ENCODE peak calls at places on chromosomes 12 and 14, in five cellular contexts. B is GM12878, K is GM12891, M is H1, V is HepG2. H is an unnamed sample.

GRCh38 chr12:54060174-54060974 is 6.7 kb downstream of the HOXC4 start:
- DNase-seq in V (no peak), B (no peak), M (no peak), K (no peak), H (no peak)

GRCh38 chr12:116892318-116892717 is 11.1 kb upstream of the HRK start:
- DNase-seq in M (no peak), K (no peak), V (no peak), B (no peak), H (no peak)

GRCh38 chr14:39459795-39460478 is 27.7 kb upstream of the FBXO33 start:
- DNase-seq in V (no peak), B (no peak), M (no peak), K (no peak), H (no peak)

GRCh38 chr14:98953544-98954346 is 318.3 kb downstream of the BCL11B start:
- DNase-seq in B (no peak), K (no peak), M (no peak), V (no peak), H (no peak)

GRCh38 chr14:87409401-87409800 is 583.6 kb downstream of the GALC start:
- DNase-seq in M (no peak), V (no peak), B (no peak), K (no peak), H (no peak)

GRCh38 chr12:115223322-115223721 is 539.3 kb upstream of the TBX3 start:
- DNase-seq in K (no peak), B (no peak), M (no peak), V (peak; percentile 14), H (no peak)

GRCh38 chr14:92513204-92513965 is at the start of gene RIN3:
- DNase-seq in K (peak; percentile 64), B (no peak), M (no peak), V (peak; percentile 38), H (peak; percentile 63)

GRCh38 chr12:14284189-14284722 is 81.2 kb upstream of the ATF7IP start:
- DNase-seq in M (no peak), K (no peak), B (peak; percentile 40), V (no peak), H (no peak)

GRCh38 chr14:72892879-72893635 is 844 bp downstream of the DPF3 start:
- DNase-seq in V (no peak), K (peak; percentile 35), M (no peak), B (no peak), H (no peak)

GRCh38 chr12:76080729-76081415 is 3.6 kb downstream of the NAP1L1 start:
- DNase-seq in M (no peak), V (peak; percentile 4), B (no peak), K (no peak), H (no peak)

GRCh38 chr12:26845057-26845666 is 12.2 kb upstream of the ITPR2 start:
- DNase-seq in B (no peak), V (peak; percentile 51), M (no peak), K (no peak), H (no peak)

GRCh38 chr12:69966839-69967238 is 141.8 kb downstream of the MYRFL start:
- DNase-seq in V (no peak), B (no peak), K (no peak), M (no peak), H (no peak)

GRCh38 chr14:98858158-98858557 is 413.8 kb downstream of the BCL11B start:
- DNase-seq in V (no peak), K (no peak), M (no peak), B (no peak), H (no peak)

GRCh38 chr12:24896171-24896570 is 52.7 kb downstream of the BCAT1 start:
- DNase-seq in B (no peak), M (no peak), K (no peak), V (no peak), H (no peak)

GRCh38 chr12:72774023-72774422 is 501.9 kb downstream of the TRHDE start:
- DNase-seq in M (no peak), B (no peak), K (no peak), V (no peak), H (no peak)
- TF ChIP-seq TAF1 in M (no peak), B (no peak), K (no peak), V (no peak), H (no peak)

GRCh38 chr14:37197421-37198272 is at the start of gene MIPOL1:
- DNase-seq in M (peak; percentile 25), B (no peak), K (no peak), V (peak; percentile 79), H (no peak)
- TF ChIP-seq POLR2A in M (peak; percentile 79), B (no peak), K (no peak), V (peak; percentile 92), H (no peak)

DNA sequence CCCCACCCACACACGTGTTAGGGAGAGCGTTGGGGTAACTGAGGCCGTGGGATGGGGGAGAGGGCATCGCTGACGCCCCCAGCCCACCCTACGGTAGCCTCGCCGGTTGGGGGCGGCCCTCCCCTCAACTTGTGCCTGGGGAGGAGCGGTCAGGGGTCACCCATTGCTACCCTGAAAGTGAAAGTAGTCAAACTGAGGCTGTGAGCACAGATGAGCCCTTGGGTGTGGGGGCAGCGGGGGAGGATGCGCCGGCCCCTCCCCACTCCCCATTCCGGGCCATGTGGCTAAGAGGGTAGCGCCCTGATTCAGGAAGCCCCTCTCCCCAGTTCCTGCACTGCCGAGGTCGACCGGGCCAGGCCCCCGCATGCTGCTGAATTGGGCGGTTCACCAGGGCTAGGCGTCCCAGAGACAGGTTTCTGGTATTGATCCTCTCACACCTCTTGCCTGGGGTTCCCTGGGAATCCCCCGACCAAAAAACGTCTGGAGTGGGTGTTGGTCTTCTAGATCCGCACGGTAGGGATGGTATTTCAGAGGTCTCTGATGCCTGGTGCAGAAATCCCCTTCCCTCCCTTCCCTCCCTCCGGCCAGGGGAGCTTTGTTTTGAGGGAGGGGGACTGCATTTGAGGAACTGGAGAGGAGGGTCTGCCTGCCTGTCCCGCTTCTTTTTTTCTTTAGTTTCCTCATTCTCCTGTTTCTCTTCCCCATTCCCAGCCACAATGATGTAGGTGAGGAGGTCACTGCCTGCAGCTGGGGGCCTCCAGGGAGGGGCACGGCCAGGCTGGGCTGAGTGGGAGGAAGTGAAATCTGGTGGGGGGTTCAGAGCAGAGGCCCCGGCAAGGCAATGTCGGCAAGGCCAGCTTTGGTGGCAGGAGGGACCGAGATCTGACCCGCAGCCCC is 999 bp downstream of the SH2B3 start:
- DNase-seq in K (no peak), M (no peak), B (no peak), V (no peak), H (no peak)
- TF ChIP-seq POLR2AphosphoS5 in K (no peak), M (no peak), B (peak; percentile 43), V (no peak), H (no peak)

DNA sequence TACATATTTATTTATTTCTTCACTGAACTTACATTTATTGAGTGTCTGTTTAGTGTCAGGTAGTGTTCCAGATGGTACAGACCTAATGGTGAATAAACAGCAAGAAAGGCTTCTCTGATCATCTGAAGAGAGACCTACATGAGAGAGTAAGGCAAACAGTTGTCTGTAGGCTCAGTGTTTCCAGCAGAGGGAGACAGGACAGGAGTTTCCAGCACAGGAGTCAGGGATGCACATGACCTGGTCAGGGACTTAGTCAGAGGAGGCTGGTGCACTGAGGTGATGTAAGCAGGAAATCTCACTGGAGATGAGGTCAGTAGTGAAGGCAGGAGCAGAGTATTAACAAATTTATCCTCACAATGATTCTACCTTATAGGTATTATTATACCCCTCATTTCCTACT is 233.2 kb downstream of the MDGA2 start:
- DNase-seq in V (peak; percentile 35), B (no peak), M (peak; percentile 59), K (no peak), H (no peak)
- TF ChIP-seq TAF1 in V (no peak), B (no peak), M (no peak), K (no peak), H (no peak)

GRCh38 chr12:124301084-124301654 is 6.3 kb downstream of the RFLNA start:
- DNase-seq in K (no peak), B (no peak), V (no peak), M (no peak), H (no peak)
- TF ChIP-seq POLR2A in K (no peak), B (no peak), V (no peak), M (no peak), H (no peak)

GRCh38 chr12:53050426-53051057 is 677 bp downstream of the TNS2 start:
- DNase-seq in K (no peak), V (no peak), B (no peak), M (no peak), H (no peak)

GRCh38 chr12:53051881-53052412 is 2.1 kb downstream of the TNS2 start:
- DNase-seq in M (no peak), K (no peak), B (no peak), V (no peak), H (no peak)

GRCh38 chr12:53049582-53050318 is at the start of gene TNS2:
- DNase-seq in V (peak; percentile 72), B (no peak), M (no peak), K (peak; percentile 6), H (peak; percentile 1)

GRCh38 chr12:53052419-53053222 is 2.8 kb downstream of the TNS2 start:
- DNase-seq in K (no peak), B (no peak), V (no peak), M (no peak), H (no peak)

DNA sequence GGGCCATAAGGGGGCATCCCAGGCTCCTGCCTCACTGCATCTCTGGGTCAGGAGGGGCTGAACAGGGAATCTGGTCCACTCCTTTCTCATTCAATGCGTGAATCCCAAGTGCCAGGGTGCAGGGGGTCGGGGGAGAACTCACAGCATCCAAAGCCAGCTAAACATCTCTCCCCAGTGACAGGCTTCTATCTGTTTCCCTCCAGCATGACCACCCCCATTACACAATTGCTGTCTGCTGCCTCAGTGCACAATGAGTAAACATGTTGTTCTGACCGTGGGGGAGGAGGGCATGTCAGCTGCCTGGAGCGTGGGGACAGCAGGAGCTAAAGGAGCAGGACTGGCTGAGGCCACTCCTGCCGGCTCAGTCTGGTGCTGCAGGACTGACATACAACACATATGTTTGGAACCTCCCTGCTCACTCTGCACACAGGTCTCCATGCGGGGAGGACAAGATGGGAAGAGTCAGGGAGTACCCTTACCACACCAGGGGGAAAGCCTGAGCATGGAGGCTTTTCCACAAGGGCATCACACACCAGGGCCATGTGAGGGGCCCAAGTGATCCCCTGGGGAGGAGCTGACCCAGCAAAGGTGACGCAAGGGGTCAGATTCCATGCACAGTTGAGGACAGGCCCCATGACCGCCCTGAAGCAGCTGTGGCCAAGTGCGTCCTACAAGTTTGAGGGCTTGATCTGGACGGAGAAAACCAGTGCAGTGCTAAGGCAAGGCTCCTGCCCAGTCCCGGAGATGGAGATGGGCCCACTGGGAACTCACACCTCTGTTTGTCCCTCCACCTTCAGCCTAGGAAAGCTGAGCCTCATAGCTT is 1.4 kb downstream of the TNS2 start:
- DNase-seq in K (peak; percentile 3), B (no peak), V (peak; percentile 82), M (no peak), H (peak; percentile 8)
- TF ChIP-seq POLR2AphosphoS5 in K (no peak), B (no peak), V (no peak), M (no peak), H (no peak)

H was measured in GM12892.